ENCODE peak calls at places on chromosome 9, in seven cellular contexts. N is SK-N-SH, S is GM12878, X is H1, D is HCT116, G is K562, O is HepG2. V is an unnamed sample.
A peak's percentile ranks its signal among the peaks of the same experiment; 100 is the strongest.

GRCh38 chr9:116381350-116381749 is 227.8 kb downstream of the PAPPA start:
- DNase-seq in O (no peak), N (no peak), D (no peak), X (no peak), G (no peak), S (no peak), V (no peak)

GRCh38 chr9:16516887-16517286 is 353.6 kb downstream of the BNC2 start:
- DNase-seq in S (no peak), O (no peak), G (no peak), N (no peak), X (no peak), D (no peak), V (no peak)

GRCh38 chr9:14692918-14693861 is at the start of gene ZDHHC21:
- DNase-seq in D (no peak), O (peak; percentile 20), X (peak; percentile 10), S (no peak), N (peak; percentile 91), G (peak; percentile 27), V (peak; percentile 11)

GRCh38 chr9:132743886-132744544 is 73.8 kb downstream of the GTF3C4 start:
- DNase-seq in O (no peak), S (no peak), D (no peak), N (peak; percentile 15), G (no peak), X (no peak), V (no peak)

GRCh38 chr9:133979921-133980863 is 11.9 kb downstream of the VAV2 start:
- DNase-seq in D (no peak), G (no peak), O (no peak), N (peak; percentile 67), X (no peak), S (no peak), V (no peak)

GRCh38 chr9:36316629-36317317 is 58.5 kb upstream of the GNE start:
- DNase-seq in D (no peak), N (no peak), G (no peak), O (peak; percentile 82), S (no peak), X (no peak), V (no peak)

GRCh38 chr9:115164511-115164974 is 46.6 kb upstream of the TNC start:
- DNase-seq in N (peak; percentile 15), O (peak; percentile 2), X (no peak), D (peak; percentile 94), S (no peak), G (no peak), V (no peak)

GRCh38 chr9:97854696-97855485 is 1.9 kb downstream of the FOXE1 start:
- DNase-seq in X (no peak), N (no peak), O (no peak), D (no peak), G (no peak), S (no peak), V (no peak)

GRCh38 chr9:38117646-38118045 is 48.6 kb upstream of the SHB start:
- DNase-seq in X (no peak), N (peak; percentile 47), S (no peak), G (no peak), O (no peak), D (no peak), V (no peak)

GRCh38 chr9:79353856-79354520 is 217.8 kb upstream of the TLE4 start:
- DNase-seq in S (no peak), X (no peak), O (no peak), N (no peak), G (no peak), D (no peak), V (no peak)

GRCh38 chr9:137129089-137129455 is 9.9 kb upstream of the GRIN1 start:
- DNase-seq in O (no peak), D (no peak), X (no peak), G (peak; percentile 41), S (no peak), N (peak; percentile 50), V (no peak)

GRCh38 chr9:137127301-137128157 is 11.4 kb upstream of the GRIN1 start:
- DNase-seq in N (no peak), X (no peak), O (peak; percentile 65), S (no peak), G (peak; percentile 55), D (no peak), V (no peak)

GRCh38 chr9:137128158-137129088 is 10.5 kb upstream of the GRIN1 start:
- DNase-seq in S (no peak), G (no peak), N (peak; percentile 14), X (no peak), O (no peak), D (no peak), V (no peak)

GRCh38 chr9:137126786-137127185 is 12.2 kb upstream of the GRIN1 start:
- DNase-seq in O (no peak), S (no peak), N (no peak), X (no peak), D (no peak), G (no peak), V (no peak)

DNA sequence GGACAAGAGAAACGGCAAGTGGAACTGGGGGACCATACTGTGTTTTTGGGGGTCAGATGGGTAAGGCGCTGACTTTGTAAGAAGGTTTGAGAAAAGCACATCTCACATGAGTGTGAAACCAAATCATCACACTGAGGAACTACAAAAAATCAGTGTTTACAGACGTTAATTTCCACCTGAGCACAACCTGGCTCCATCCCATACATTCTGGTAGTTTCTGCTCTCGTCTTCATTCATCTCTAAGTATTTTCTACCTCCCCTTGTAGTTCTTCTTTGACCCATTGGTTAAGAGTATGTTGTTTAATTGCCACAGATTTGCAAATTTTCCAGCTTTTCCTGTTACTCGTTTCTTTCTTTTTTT is 8.9 kb upstream of the DPP7 start:
- DNase-seq in O (no peak), D (no peak), G (no peak), X (no peak), S (peak; percentile 91), N (no peak), V (no peak)
- H3K4me3 ChIP-seq in O (no peak overlapping the region), D (no peak overlapping the region), G (no peak overlapping the region), X (no peak overlapping the region), S (peak overlapping the region; percentile 3), N (no peak overlapping the region), V (no peak overlapping the region)

DNA sequence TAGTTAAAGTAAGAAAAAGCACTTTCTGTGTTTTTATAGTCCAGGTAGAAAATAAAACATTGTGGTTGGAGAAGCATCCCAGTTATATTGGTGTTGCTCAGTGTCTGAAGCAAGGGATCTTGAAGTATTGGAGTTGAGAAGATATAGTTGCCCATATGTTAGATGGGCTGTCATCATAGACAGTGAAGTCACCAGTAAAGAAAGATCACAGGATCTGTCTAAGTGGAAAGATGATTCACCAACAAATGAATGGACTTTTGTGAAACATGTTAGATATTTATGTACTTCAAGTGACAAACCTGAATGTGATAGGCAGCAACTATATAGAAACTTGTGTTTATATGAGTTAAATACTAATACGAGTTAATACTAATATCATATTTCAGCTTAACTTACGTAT is 11.7 kb downstream of the OGN start:
- DNase-seq in S (no peak), O (no peak), X (no peak), D (no peak), N (no peak), G (no peak), V (no peak)
- TF ChIP-seq YY1 in S (no peak), O (no peak), X (no peak), D (no peak), N (no peak), G (no peak), V (no peak)

DNA sequence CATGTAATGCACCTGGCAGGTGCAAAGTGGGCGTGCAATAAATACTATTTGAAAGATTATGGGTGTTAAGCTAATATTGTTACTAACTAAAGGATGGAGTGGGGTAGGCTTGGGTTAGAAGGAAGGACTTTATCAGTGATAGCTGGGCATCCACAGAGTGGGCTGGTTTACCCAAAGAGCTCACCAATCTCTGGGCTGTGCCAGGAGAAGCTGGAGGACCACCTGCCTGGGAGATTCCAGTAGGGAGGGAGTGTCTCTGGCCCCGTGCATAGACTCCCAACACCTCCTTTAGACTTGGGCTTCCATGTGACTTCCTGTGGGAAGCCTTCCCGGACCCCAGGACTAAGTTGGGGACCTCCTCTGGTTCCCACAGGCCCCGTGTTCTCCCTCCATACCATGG is 5.6 kb upstream of the URM1 start:
- DNase-seq in D (no peak), G (no peak), O (no peak), S (no peak), X (no peak), N (no peak), V (no peak)
- H3K4me3 ChIP-seq in D (no peak overlapping the region), G (no peak overlapping the region), O (peak overlapping the region; percentile 56), S (no peak overlapping the region), X (peak overlapping the region; percentile 26), N (no peak overlapping the region), V (no peak overlapping the region)

DNA sequence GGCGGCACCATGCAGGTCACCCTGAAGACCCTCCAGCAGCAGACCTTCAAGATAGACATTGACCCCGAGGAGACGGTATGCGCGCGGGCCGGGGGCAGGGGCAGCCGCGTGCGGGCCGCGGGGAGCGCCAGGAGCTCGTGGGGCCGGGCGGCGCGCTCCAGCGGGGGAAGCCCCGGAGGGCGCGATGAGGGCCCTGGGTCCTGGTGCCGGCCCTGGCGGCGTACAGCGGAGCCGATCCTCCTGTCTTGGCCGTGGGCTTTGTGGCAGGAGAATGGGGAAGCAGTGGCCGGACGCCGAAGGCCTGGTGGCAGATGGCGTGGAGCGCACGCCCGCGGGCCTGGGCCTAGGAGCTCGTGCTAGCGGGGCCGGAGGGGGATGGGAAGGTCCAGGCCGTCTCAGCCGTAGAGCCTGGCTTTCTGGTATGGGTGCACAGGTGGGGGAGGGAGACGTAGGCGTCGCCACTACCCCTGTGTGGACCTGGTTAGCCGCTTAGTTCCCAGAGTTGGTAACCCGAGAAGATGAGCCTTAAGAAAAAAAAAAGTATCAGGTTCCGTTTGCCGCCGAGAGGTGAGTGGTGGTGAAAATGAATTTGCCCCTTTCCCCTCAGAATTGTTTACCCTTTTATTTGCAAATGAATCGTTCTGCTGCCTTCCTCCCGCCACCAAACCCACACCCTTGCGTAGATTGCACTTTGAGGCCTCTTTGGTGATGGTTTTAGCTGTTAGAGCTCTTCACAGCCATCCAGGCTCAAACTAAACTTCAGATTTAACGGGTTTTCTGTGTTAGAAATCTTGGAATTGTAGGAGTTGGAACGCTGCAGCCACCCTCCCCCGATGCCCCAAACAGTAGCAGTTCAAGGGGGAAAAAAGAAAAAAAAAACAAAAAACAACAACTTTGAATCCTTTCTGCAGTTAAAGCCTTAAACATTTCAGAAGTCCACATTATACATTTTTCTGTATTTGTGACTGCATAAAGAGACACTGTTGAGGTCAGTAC is 840 bp downstream of the RAD23B start:
- DNase-seq in X (peak; percentile 78), O (peak; percentile 73), S (peak; percentile 51), G (peak; percentile 78), N (no peak), D (peak; percentile 51), V (peak; percentile 84)
- TF ChIP-seq YY1 in X (no peak), O (peak; percentile 14), S (peak; percentile 65), G (no peak), N (no peak), D (no peak), V (no peak)

DNA sequence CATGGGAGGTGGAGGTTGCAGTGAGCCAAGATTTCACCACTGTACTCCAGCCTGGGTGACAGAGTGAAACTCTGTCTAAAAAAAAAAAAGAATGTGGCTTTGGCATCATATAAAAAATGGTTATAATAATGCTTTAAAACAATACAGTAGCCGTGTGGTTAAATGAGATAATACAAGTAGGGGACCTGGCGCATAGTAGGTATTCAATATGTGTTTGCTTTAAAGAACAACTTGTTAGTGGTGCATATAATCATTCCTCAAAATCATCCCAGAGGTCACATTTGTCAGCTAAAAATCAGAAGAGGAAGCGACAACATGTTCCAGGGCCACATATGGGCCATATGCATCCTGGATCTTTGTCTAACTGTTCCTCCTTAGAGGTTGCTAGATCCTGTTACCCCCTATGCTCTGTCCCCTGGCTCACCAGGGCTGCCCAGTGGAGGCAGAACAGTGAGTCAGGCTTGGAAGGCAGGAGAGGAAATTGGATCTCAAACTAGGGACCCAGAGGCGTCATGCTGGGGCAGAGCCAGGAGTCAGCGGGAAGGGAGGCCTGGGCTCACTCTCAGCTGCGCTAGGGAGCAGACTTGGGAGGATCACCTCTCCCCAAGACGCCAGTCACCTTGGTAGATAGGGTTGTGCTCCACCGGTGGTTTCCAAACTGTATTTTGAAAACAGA is 27.7 kb downstream of the LHX6 start:
- DNase-seq in O (no peak), N (no peak), D (no peak), S (no peak), G (no peak), X (no peak), V (no peak)
- H3K4me3 ChIP-seq in O (no peak overlapping the region), N (no peak overlapping the region), D (no peak overlapping the region), S (no peak overlapping the region), G (no peak overlapping the region), X (no peak overlapping the region), V (no peak overlapping the region)

V was measured in NT2/D1.